ENCODE peak calls at places on chromosomes 16 and 17, in seven cellular contexts. M is IMR-90; X is anterior cingulate cortex; A is stimulated activated CD4-positive, alpha-beta T cell treated with anti-CD3 and anti-CD28 coated beads, Interleukin-1b, Interleukin-23, amount 100 ng/mL, for 1 hour; P is GM23248; O is renal cortical epithelial cell; W is psoas muscle. H is an unnamed sample.

GRCh38 chr17:7221281-7222092 is 1.7 kb downstream of the ACADVL start:
- DNase-seq in O (no peak), W (peak), M (no peak), P (no peak), X (no peak), A (no peak), H (no peak)

GRCh38 chr17:16872836-16873653 is 98.9 kb downstream of the TNFRSF13B start:
- DNase-seq in M (no peak), W (no peak), P (peak), O (no peak), A (no peak), X (no peak), H (no peak)

GRCh38 chr17:18992454-18993130 is 12.0 kb downstream of the FAM83G start:
- DNase-seq in M (no peak), X (no peak), W (no peak), A (no peak), P (no peak), O (no peak), H (no peak)

GRCh38 chr16:22323998-22324786 is 27.0 kb downstream of the POLR3E start:
- DNase-seq in O (no peak), X (no peak), A (no peak), M (no peak), W (no peak), P (no peak), H (no peak)

GRCh38 chr17:77049440-77049839 is 91.3 kb upstream of the SEC14L1 start:
- DNase-seq in P (peak), X (no peak), M (no peak), A (no peak), O (no peak), W (no peak), H (no peak)

GRCh38 chr16:11379420-11379819 is 34.2 kb downstream of the RMI2 start:
- DNase-seq in X (no peak), W (no peak), O (peak), P (peak), M (peak), A (no peak), H (no peak)

GRCh38 chr17:74759243-74759801 is 10.9 kb downstream of the NHERF1 start:
- DNase-seq in P (no peak), M (no peak), W (no peak), X (no peak), O (no peak), A (no peak), H (no peak)

GRCh38 chr16:87662254-87663204 is 60.2 kb downstream of the JPH3 start:
- DNase-seq in O (no peak), A (no peak), M (no peak), P (no peak), X (no peak), W (no peak), H (no peak)

GRCh38 chr16:10256855-10257641 is 74.8 kb upstream of the GRIN2A start:
- DNase-seq in A (peak), X (peak), W (peak), P (peak), O (peak), M (no peak), H (no peak)

GRCh38 chr17:50318551-50319310 is 27.2 kb upstream of the XYLT2 start:
- DNase-seq in M (peak), O (peak), A (no peak), X (no peak), P (no peak), W (no peak), H (peak)

GRCh38 chr17:43449470-43450202 is 34.1 kb upstream of the DHX8 start:
- DNase-seq in X (no peak), A (no peak), P (peak), M (no peak), O (peak), W (no peak), H (no peak)

GRCh38 chr17:15101175-15101574 is 164.0 kb downstream of the PMP22 start:
- DNase-seq in M (no peak), W (no peak), A (no peak), O (no peak), X (no peak), P (no peak), H (no peak)

GRCh38 chr17:65495255-65496060 is 66.0 kb downstream of the AXIN2 start:
- DNase-seq in P (no peak), W (no peak), A (no peak), X (no peak), O (peak), M (no peak), H (no peak)

GRCh38 chr17:39231091-39231561 is 5.4 kb upstream of the STAC2 start:
- DNase-seq in W (no peak), X (no peak), O (peak), P (no peak), A (no peak), M (no peak), H (no peak)

GRCh38 chr16:71367243-71367976 is 8.9 kb downstream of the CALB2 start:
- DNase-seq in O (no peak), A (no peak), P (peak), X (no peak), W (peak), M (peak), H (no peak)

GRCh38 chr17:27477971-27478684 is 21.9 kb downstream of the KSR1 start:
- DNase-seq in X (no peak), O (no peak), M (no peak), P (no peak), W (no peak), A (no peak), H (no peak)

GRCh38 chr17:28570716-28571254 is 539 bp downstream of the PIGS start:
- DNase-seq in A (no peak), M (no peak), P (peak), W (no peak), X (peak), O (no peak), H (no peak)